ENCODE peak calls at places on chromosomes 2 and 18, in four cellular contexts. One of them, this sample, is unnamed.

GRCh38 chr2:159963700-159964099 is 98.7 kb downstream of the PLA2R1 start:
- DNase-seq in Calu3: no peak
- DNase-seq in nephron progenitor cell: no peak
- DNase-seq in stimulated activated CD4-positive, alpha-beta T cell treated with anti-CD3 and anti-CD28 coated beads, Interleukin-1b, Interleukin-23, amount 100 ng/mL, for 24 hours: no peak
- DNase-seq in this sample: no peak

GRCh38 chr18:2857491-2858063 is 10.8 kb downstream of the EMILIN2 start:
- DNase-seq in Calu3: no peak
- DNase-seq in nephron progenitor cell: no peak
- DNase-seq in stimulated activated CD4-positive, alpha-beta T cell treated with anti-CD3 and anti-CD28 coated beads, Interleukin-1b, Interleukin-23, amount 100 ng/mL, for 24 hours: no peak
- DNase-seq in this sample: peak; percentile 45

GRCh38 chr2:239132786-239133185 is 268.0 kb downstream of the HDAC4 start:
- DNase-seq in Calu3: no peak
- DNase-seq in nephron progenitor cell: no peak
- DNase-seq in stimulated activated CD4-positive, alpha-beta T cell treated with anti-CD3 and anti-CD28 coated beads, Interleukin-1b, Interleukin-23, amount 100 ng/mL, for 24 hours: no peak
- DNase-seq in this sample: no peak

GRCh38 chr2:231197741-231198290 is 615 bp upstream of the ARMC9 start:
- DNase-seq in Calu3: no peak
- DNase-seq in nephron progenitor cell: no peak
- DNase-seq in stimulated activated CD4-positive, alpha-beta T cell treated with anti-CD3 and anti-CD28 coated beads, Interleukin-1b, Interleukin-23, amount 100 ng/mL, for 24 hours: no peak
- DNase-seq in this sample: peak; percentile 25

GRCh38 chr2:133806564-133806963 is 238.3 kb upstream of the NCKAP5 start:
- DNase-seq in Calu3: no peak
- DNase-seq in nephron progenitor cell: no peak
- DNase-seq in stimulated activated CD4-positive, alpha-beta T cell treated with anti-CD3 and anti-CD28 coated beads, Interleukin-1b, Interleukin-23, amount 100 ng/mL, for 24 hours: no peak
- DNase-seq in this sample: no peak

GRCh38 chr2:110149330-110150220 is 34.0 kb upstream of the MALL start:
- DNase-seq in Calu3: no peak
- DNase-seq in nephron progenitor cell: no peak
- DNase-seq in stimulated activated CD4-positive, alpha-beta T cell treated with anti-CD3 and anti-CD28 coated beads, Interleukin-1b, Interleukin-23, amount 100 ng/mL, for 24 hours: no peak
- DNase-seq in this sample: peak; percentile 92

GRCh38 chr2:62032096-62032495 is 126.6 kb downstream of the COMMD1 start:
- DNase-seq in Calu3: no peak
- DNase-seq in nephron progenitor cell: no peak
- DNase-seq in stimulated activated CD4-positive, alpha-beta T cell treated with anti-CD3 and anti-CD28 coated beads, Interleukin-1b, Interleukin-23, amount 100 ng/mL, for 24 hours: no peak
- DNase-seq in this sample: no peak

GRCh38 chr2:197502201-197502600 is 2.0 kb downstream of the HSPE1 start:
- DNase-seq in Calu3: no peak
- DNase-seq in nephron progenitor cell: no peak
- DNase-seq in stimulated activated CD4-positive, alpha-beta T cell treated with anti-CD3 and anti-CD28 coated beads, Interleukin-1b, Interleukin-23, amount 100 ng/mL, for 24 hours: no peak
- DNase-seq in this sample: no peak

GRCh38 chr2:207385903-207386302 is 143.9 kb upstream of the CREB1 start:
- DNase-seq in Calu3: no peak
- DNase-seq in nephron progenitor cell: no peak
- DNase-seq in stimulated activated CD4-positive, alpha-beta T cell treated with anti-CD3 and anti-CD28 coated beads, Interleukin-1b, Interleukin-23, amount 100 ng/mL, for 24 hours: no peak
- DNase-seq in this sample: peak; percentile 78

GRCh38 chr2:209619782-209620181 is 151.8 kb upstream of the UNC80 start:
- DNase-seq in Calu3: no peak
- DNase-seq in nephron progenitor cell: no peak
- DNase-seq in stimulated activated CD4-positive, alpha-beta T cell treated with anti-CD3 and anti-CD28 coated beads, Interleukin-1b, Interleukin-23, amount 100 ng/mL, for 24 hours: no peak
- DNase-seq in this sample: no peak

GRCh38 chr2:136381722-136382633 is 264.0 kb upstream of the CXCR4 start:
- DNase-seq in Calu3: no peak
- DNase-seq in nephron progenitor cell: no peak
- DNase-seq in stimulated activated CD4-positive, alpha-beta T cell treated with anti-CD3 and anti-CD28 coated beads, Interleukin-1b, Interleukin-23, amount 100 ng/mL, for 24 hours: peak; percentile 38
- DNase-seq in this sample: no peak